ENCODE peak calls at places on chromosomes 3 and 15, in ten cellular contexts. N is Panc1, Y is GM12892, H is stomach, Z is GM12878, U is SK-N-SH, E is transverse colon, L is breast epithelium, O is suprapubic skin, W is spleen. D is an unnamed sample.

GRCh38 chr3:184786271-184787010 is 25.5 kb upstream of the VPS8 start:
- DNase-seq in N (no peak), Y (no peak), H (no peak), Z (no peak), U (peak; percentile 25), E (peak; percentile 56), L (peak; percentile 71), O (no peak), W (no peak), D (no peak)

GRCh38 chr3:121552379-121552778 is 6.6 kb upstream of the POLQ start:
- DNase-seq in N (no peak), Y (no peak), H (no peak), Z (no peak), U (no peak), E (no peak), L (no peak), O (no peak), W (no peak), D (no peak)

GRCh38 chr3:48678056-48678455 is 7.7 kb downstream of the NCKIPSD start:
- DNase-seq in N (no peak), Y (no peak), H (no peak), Z (no peak), U (no peak), E (no peak), L (no peak), O (no peak), W (no peak), D (no peak)

GRCh38 chr15:67945951-67946700 is 106.3 kb upstream of the RNU6-1 start:
- DNase-seq in N (no peak), Y (no peak), H (no peak), Z (no peak), U (no peak), E (no peak), L (peak; percentile 69), O (no peak), W (no peak), D (no peak)

GRCh38 chr3:63625161-63625560 is 27.3 kb upstream of the SNTN start:
- DNase-seq in N (no peak), Y (no peak), H (no peak), Z (no peak), U (no peak), E (no peak), L (no peak), O (no peak), W (no peak), D (no peak)

GRCh38 chr3:52532838-52533622 is 627 bp downstream of the NT5DC2 start:
- DNase-seq in N (no peak), Y (peak; percentile 65), H (peak; percentile 32), Z (no peak), U (peak; percentile 60), E (peak; percentile 40), L (peak; percentile 19), O (peak; percentile 82), W (peak; percentile 84), D (no peak)

GRCh38 chr3:158097571-158098553 is 8.4 kb downstream of the SHOX2 start:
- DNase-seq in N (no peak), Y (peak; percentile 89), H (peak; percentile 83), Z (peak; percentile 54), U (no peak), E (peak; percentile 86), L (no peak), O (no peak), W (peak; percentile 92), D (no peak)

GRCh38 chr3:141089339-141090152 is 38.4 kb downstream of the SPSB4 start:
- DNase-seq in N (no peak), Y (no peak), H (no peak), Z (no peak), U (no peak), E (no peak), L (no peak), O (no peak), W (no peak), D (no peak)

GRCh38 chr15:89138999-89139612 is 50.9 kb downstream of the ABHD2 start:
- DNase-seq in N (no peak), Y (no peak), H (no peak), Z (no peak), U (no peak), E (no peak), L (no peak), O (no peak), W (no peak), D (no peak)

GRCh38 chr3:188152660-188153497 is 1.1 kb upstream of the LPP start:
- DNase-seq in N (no peak), Y (no peak), H (peak; percentile 49), Z (no peak), U (peak; percentile 13), E (peak; percentile 59), L (peak; percentile 68), O (peak; percentile 87), W (peak; percentile 82), D (no peak)

GRCh38 chr15:31511707-31512310 is 185.2 kb downstream of the KLF13 start:
- DNase-seq in N (no peak), Y (no peak), H (no peak), Z (peak; percentile 25), U (no peak), E (no peak), L (peak; percentile 11), O (no peak), W (no peak), D (no peak)

GRCh38 chr15:40327338-40327917 is 3.9 kb downstream of the INAFM2 start:
- DNase-seq in N (no peak), Y (no peak), H (no peak), Z (no peak), U (no peak), E (no peak), L (no peak), O (no peak), W (peak; percentile 46), D (no peak)

GRCh38 chr15:26889298-26889898 is 22.5 kb downstream of the GABRA5 start:
- DNase-seq in N (peak; percentile 63), Y (no peak), H (peak; percentile 74), Z (peak; percentile 23), U (peak; percentile 57), E (peak; percentile 52), L (peak; percentile 30), O (no peak), W (no peak), D (no peak)

GRCh38 chr3:167456157-167456799 is 17.6 kb downstream of the SERPINI2 start:
- DNase-seq in N (no peak), Y (no peak), H (no peak), Z (no peak), U (no peak), E (no peak), L (no peak), O (no peak), W (no peak), D (no peak)

GRCh38 chr3:50292159-50292923 is at the start of gene IFRD2:
- DNase-seq in N (peak; percentile 83), Y (peak; percentile 98), H (peak; percentile 98), Z (peak; percentile 92), U (peak; percentile 95), E (peak; percentile 97), L (peak; percentile 97), O (peak; percentile 98), W (peak; percentile 99), D (no peak)

GRCh38 chr15:77874071-77874470 is 203.4 kb downstream of the TBC1D2B start:
- DNase-seq in N (no peak), Y (no peak), H (no peak), Z (no peak), U (no peak), E (no peak), L (no peak), O (no peak), W (no peak), D (no peak)

GRCh38 chr3:40079203-40079844 is 230.2 kb upstream of the EIF1B start:
- DNase-seq in N (no peak), Y (no peak), H (no peak), Z (no peak), U (no peak), E (no peak), L (no peak), O (no peak), W (no peak), D (no peak)

GRCh38 chr3:107013606-107014005 is 363.6 kb upstream of the CCDC54 start:
- DNase-seq in N (no peak), Y (no peak), H (no peak), Z (no peak), U (no peak), E (no peak), L (no peak), O (no peak), W (no peak), D (no peak)

GRCh38 chr3:40845916-40846315 is 321.2 kb downstream of the ZNF621 start:
- DNase-seq in N (no peak), Y (no peak), H (no peak), Z (no peak), U (no peak), E (no peak), L (no peak), O (no peak), W (no peak), D (no peak)

GRCh38 chr3:14948609-14949038 is 1.2 kb downstream of the NR2C2 start:
- DNase-seq in N (no peak), Y (no peak), H (no peak), Z (no peak), U (no peak), E (no peak), L (no peak), O (no peak), W (no peak), D (no peak)
- TF ChIP-seq POLR2AphosphoS5 in N (no peak), Y (peak; percentile 69), H (no peak), Z (no peak), U (no peak), E (peak; percentile 8), L (no peak), O (no peak), W (no peak), D (no peak)

GRCh38 chr15:80162059-80162554 is 9.3 kb downstream of the FAH start:
- DNase-seq in N (no peak), Y (no peak), H (no peak), Z (no peak), U (no peak), E (no peak), L (no peak), O (no peak), W (no peak), D (no peak)
- TF ChIP-seq POLR2AphosphoS5 in N (no peak), Y (no peak), H (peak; percentile 35), Z (no peak), U (no peak), E (no peak), L (no peak), O (no peak), W (no peak), D (no peak)

GRCh38 chr15:100602064-100602821 is at the start of the genes ASB7 and LINS1:
- DNase-seq in N (peak; percentile 99), Y (peak; percentile 68), H (peak; percentile 100), Z (peak; percentile 100), U (peak; percentile 94), E (peak; percentile 100), L (peak; percentile 100), O (peak; percentile 100), W (peak; percentile 100), D (peak; percentile 100)
- TF ChIP-seq POLR2AphosphoS5 in N (peak; percentile 74), Y (no peak), H (peak; percentile 93), Z (peak; percentile 48), U (peak; percentile 42), E (peak; percentile 67), L (peak; percentile 89), O (peak; percentile 62), W (peak; percentile 87), D (peak; percentile 89)

GRCh38 chr3:47412453-47412756 is 31.6 kb downstream of the PTPN23 start:
- DNase-seq in N (no peak), Y (no peak), H (no peak), Z (no peak), U (no peak), E (no peak), L (no peak), O (no peak), W (no peak), D (no peak)
- TF ChIP-seq POLR2AphosphoS5 in N (no peak), Y (no peak), H (no peak), Z (no peak), U (no peak), E (no peak), L (no peak), O (no peak), W (peak; percentile 22), D (no peak)

GRCh38 chr3:55066406-55067128 is 138.7 kb upstream of the LRTM1 start:
- DNase-seq in N (no peak), Y (no peak), H (no peak), Z (no peak), U (no peak), E (no peak), L (no peak), O (no peak), W (no peak), D (no peak)
- TF ChIP-seq POLR2AphosphoS5 in N (no peak), Y (no peak), H (no peak), Z (no peak), U (no peak), E (peak; percentile 28), L (no peak), O (no peak), W (no peak), D (no peak)

D was measured in vagina.